ENCODE peak calls at places on chromosomes 4 and X, in eight cellular contexts. Z, Y, V, F, L, B, I and E are unnamed samples.

GRCh38 chr4:155629183-155629825 is 37.3 kb upstream of the GUCY1A1 start:
- DNase-seq in Z (no peak), Y (no peak), V (no peak), F (peak; percentile 64), L (no peak), B (no peak), I (no peak), E (no peak)

GRCh38 chr4:7328913-7329638 is 105.7 kb downstream of the PSAPL1 start:
- DNase-seq in Z (no peak), Y (no peak), V (no peak), F (peak; percentile 77), L (peak; percentile 58), B (no peak), I (no peak), E (no peak)

GRCh38 chr4:152778656-152779512 is 646 bp downstream of the TIGD4 start:
- DNase-seq in Z (no peak), Y (no peak), V (no peak), F (peak; percentile 5), L (no peak), B (peak; percentile 28), I (peak; percentile 65), E (no peak)

GRCh38 chr4:54695359-54696149 is 37.8 kb downstream of the KIT start:
- DNase-seq in Z (no peak), Y (no peak), V (no peak), F (no peak), L (no peak), B (no peak), I (no peak), E (no peak)

GRCh38 chr4:93912146-93912545 is 83.6 kb downstream of the ATOH1 start:
- DNase-seq in Z (no peak), Y (no peak), V (no peak), F (no peak), L (no peak), B (no peak), I (no peak), E (no peak)

GRCh38 chr4:851701-852430 is 25.9 kb upstream of the CPLX1 start:
- DNase-seq in Z (no peak), Y (no peak), V (no peak), F (no peak), L (no peak), B (no peak), I (no peak), E (no peak)

GRCh38 chrX:15468036-15468435 is 25.1 kb downstream of the PIR start:
- DNase-seq in Z (no peak), Y (peak; percentile 57), V (peak; percentile 64), F (peak; percentile 20), L (no peak), B (no peak), I (peak; percentile 27), E (no peak)

GRCh38 chr4:56215901-56216300 is 171.4 kb downstream of the AASDH start:
- DNase-seq in Z (no peak), Y (no peak), V (no peak), F (peak; percentile 47), L (no peak), B (peak; percentile 68), I (peak; percentile 43), E (no peak)

GRCh38 chr4:132386130-132386529 is 763.0 kb upstream of the PCDH10 start:
- DNase-seq in Z (no peak), Y (no peak), V (no peak), F (no peak), L (no peak), B (no peak), I (no peak), E (no peak)

GRCh38 chr4:106358899-106359298 is 9.7 kb downstream of the GIMD1 start:
- DNase-seq in Z (no peak), Y (no peak), V (no peak), F (no peak), L (no peak), B (no peak), I (no peak), E (no peak)

GRCh38 chr4:78602334-78602733 is 50.8 kb downstream of the ANXA3 start:
- DNase-seq in Z (no peak), Y (no peak), V (no peak), F (no peak), L (no peak), B (no peak), I (no peak), E (no peak)

GRCh38 chr4:7108660-7109059 is 40.8 kb upstream of the GRPEL1 start:
- DNase-seq in Z (no peak), Y (no peak), V (no peak), F (no peak), L (no peak), B (no peak), I (no peak), E (no peak)

GRCh38 chrX:118901991-118902390 is 72.4 kb upstream of the LONRF3 start:
- DNase-seq in Z (no peak), Y (no peak), V (no peak), F (no peak), L (no peak), B (no peak), I (no peak), E (no peak)

GRCh38 chr4:7135389-7135746 is 57.0 kb upstream of the SORCS2 start:
- DNase-seq in Z (peak; percentile 38), Y (no peak), V (no peak), F (peak; percentile 19), L (no peak), B (peak; percentile 35), I (no peak), E (no peak)

GRCh38 chr4:129901205-129901604 is 805.3 kb downstream of the C4orf33 start:
- DNase-seq in Z (no peak), Y (no peak), V (no peak), F (no peak), L (no peak), B (no peak), I (no peak), E (no peak)

GRCh38 chr4:174375422-174375821 is 91.7 kb downstream of the CEP44 start:
- DNase-seq in Z (no peak), Y (no peak), V (no peak), F (peak; percentile 16), L (no peak), B (no peak), I (peak; percentile 4), E (no peak)

GRCh38 chrX:51891821-51892551 is 1.4 kb upstream of the MAGED1 start:
- DNase-seq in Z (peak; percentile 24), Y (no peak), V (peak; percentile 63), F (peak; percentile 20), L (peak; percentile 17), B (peak; percentile 32), I (peak; percentile 4), E (no peak)

GRCh38 chr4:148054275-148054674 is 322.4 kb downstream of the ARHGAP10 start:
- DNase-seq in Z (no peak), Y (no peak), V (no peak), F (peak; percentile 9), L (no peak), B (no peak), I (no peak), E (no peak)

GRCh38 chrX:72304877-72305276 is 837 bp downstream of the CITED1 start:
- DNase-seq in Z (no peak), Y (peak; percentile 33), V (no peak), F (no peak), L (no peak), B (no peak), I (peak; percentile 28), E (no peak)

DNA sequence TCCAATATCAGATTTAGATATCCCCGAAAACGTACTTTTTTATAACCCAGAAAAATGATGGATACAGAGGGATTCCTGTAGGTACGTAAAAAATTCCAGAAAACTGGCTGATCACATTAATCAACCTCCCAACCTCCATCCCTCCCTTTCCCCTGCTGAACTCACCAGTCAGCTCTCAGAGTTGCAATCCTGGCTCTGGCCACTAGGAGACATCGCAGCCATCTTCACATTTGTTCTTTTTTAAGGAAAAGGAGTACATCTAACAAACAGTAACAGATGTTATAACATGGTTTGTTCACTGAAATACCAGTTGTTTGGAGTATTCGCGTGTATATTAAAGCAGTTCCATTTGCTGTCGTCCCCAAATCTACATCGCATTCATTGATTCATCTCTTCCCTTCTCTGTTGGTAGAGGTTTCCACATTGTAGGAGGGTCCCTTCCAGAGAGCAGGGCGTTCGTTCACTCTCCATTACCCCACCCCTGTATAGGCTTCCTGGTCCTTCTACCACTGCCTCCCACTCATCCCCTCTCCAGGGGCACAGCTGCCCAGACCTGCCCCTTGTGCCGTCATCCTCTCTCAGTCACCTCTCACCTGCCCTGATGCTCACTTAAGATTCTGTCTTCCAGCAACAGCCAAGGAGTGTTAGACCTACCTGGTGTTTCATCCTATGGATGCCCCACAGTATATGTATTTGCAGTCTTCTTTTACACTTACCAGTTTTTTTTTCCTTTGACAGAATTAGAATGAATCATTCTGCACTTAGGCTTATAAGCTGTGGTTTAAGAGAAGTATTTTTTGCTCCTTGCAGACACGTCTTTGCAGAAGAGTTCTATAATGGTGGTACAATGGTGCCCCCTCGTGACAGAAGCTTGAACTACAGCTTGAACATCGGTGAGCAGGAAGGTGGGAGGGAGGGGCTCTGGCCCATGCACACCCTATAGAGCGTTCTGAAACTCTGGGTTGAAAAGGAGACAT is 36.8 kb upstream of the RAB40AL start:
- DNase-seq in Z (peak; percentile 46), Y (peak; percentile 59), V (no peak), F (peak; percentile 80), L (peak; percentile 19), B (peak; percentile 76), I (peak; percentile 64), E (no peak)
- H3K4me3 ChIP-seq in Z (no peak overlapping the region), Y (no peak overlapping the region), V (no peak overlapping the region), F (no peak overlapping the region), L (no peak overlapping the region), B (no peak overlapping the region), I (no peak overlapping the region), E (no peak overlapping the region)

GRCh38 chrX:65644621-65645287 is 22.7 kb upstream of the MSN start:
- DNase-seq in Z (peak; percentile 73), Y (no peak), V (peak; percentile 91), F (peak; percentile 61), L (peak; percentile 82), B (peak; percentile 73), I (no peak), E (peak; percentile 90)
- H3K27ac ChIP-seq in Z (peak overlapping the region; percentile 40), Y (no peak overlapping the region), V (peak overlapping the region; percentile 75), F (no peak overlapping the region), L (peak overlapping the region; percentile 78), B (no peak overlapping the region), I (no peak overlapping the region), E (peak overlapping the region; percentile 85)

GRCh38 chr4:88158038-88158359 is 440 bp downstream of the ABCG2 start:
- DNase-seq in Z (no peak), Y (no peak), V (no peak), F (no peak), L (no peak), B (no peak), I (no peak), E (no peak)
- H3K4me3 ChIP-seq in Z (peak overlapping the region; percentile 58), Y (peak overlapping the region; percentile 35), V (peak overlapping the region; percentile 64), F (peak overlapping the region; percentile 65), L (peak overlapping the region; percentile 79), B (peak overlapping the region; percentile 76), I (peak overlapping the region; percentile 69), E (peak overlapping the region; percentile 76)

DNA sequence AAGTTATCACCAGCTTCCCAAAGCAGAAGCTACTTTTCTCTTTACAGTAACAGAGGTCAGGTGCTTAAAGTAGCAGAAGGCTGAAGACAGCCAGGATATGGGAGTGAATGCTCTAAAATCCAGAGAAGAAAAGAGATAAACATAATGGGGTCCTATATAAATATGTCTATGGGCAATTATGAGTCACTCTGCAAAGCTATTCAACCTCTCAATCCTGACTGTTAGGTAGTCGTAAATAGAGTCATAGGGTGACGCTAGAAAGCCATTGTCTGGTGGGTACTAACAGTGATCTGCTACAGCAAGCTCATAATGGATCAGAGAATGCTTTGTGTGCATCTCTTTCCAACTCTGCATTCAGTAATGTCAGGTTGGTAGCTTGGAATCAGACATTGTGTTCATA is 53.5 kb upstream of the PDE5A start:
- DNase-seq in Z (no peak), Y (no peak), V (no peak), F (no peak), L (no peak), B (no peak), I (no peak), E (no peak)
- H3K27ac ChIP-seq in Z (no peak overlapping the region), Y (no peak overlapping the region), V (no peak overlapping the region), F (no peak overlapping the region), L (no peak overlapping the region), B (no peak overlapping the region), I (no peak overlapping the region), E (no peak overlapping the region)